ENCODE peak calls at places on chromosomes 5 and 9, in nine cellular contexts. One of them, this sample, is unnamed. For H3K4me1, the result is how much of the 10 kb centered on the place peaks cover.

GRCh38 chr5:127723571-127723970 is 20.4 kb downstream of the CCDC192 start:
- DNase-seq in breast epithelium: no peak
- DNase-seq in CD8-positive, alpha-beta memory T cell: no peak
- DNase-seq in H1: no peak
- DNase-seq in stomach: no peak
- DNase-seq in GM23338: no peak
- DNase-seq in body of pancreas: no peak
- DNase-seq in right lobe of liver: no peak
- DNase-seq in thyroid gland: peak
- DNase-seq in this sample: peak

GRCh38 chr9:7387844-7388243 is 411.7 kb downstream of the DMAC1 start:
- DNase-seq in right lobe of liver: no peak
- DNase-seq in GM23338: no peak
- DNase-seq in body of pancreas: no peak
- DNase-seq in thyroid gland: no peak
- DNase-seq in CD8-positive, alpha-beta memory T cell: no peak
- DNase-seq in breast epithelium: no peak
- DNase-seq in stomach: no peak
- DNase-seq in H1: no peak
- DNase-seq in this sample: no peak

GRCh38 chr9:15249042-15249818 is 57.8 kb downstream of the TTC39B start:
- DNase-seq in right lobe of liver: no peak
- DNase-seq in body of pancreas: no peak
- DNase-seq in thyroid gland: no peak
- DNase-seq in GM23338: peak
- DNase-seq in breast epithelium: no peak
- DNase-seq in stomach: no peak
- DNase-seq in H1: no peak
- DNase-seq in CD8-positive, alpha-beta memory T cell: no peak
- DNase-seq in this sample: no peak

GRCh38 chr9:111516061-111516465 is 8.9 kb upstream of the ZNF483 start:
- DNase-seq in right lobe of liver: no peak
- DNase-seq in stomach: no peak
- DNase-seq in H1: no peak
- DNase-seq in breast epithelium: no peak
- DNase-seq in CD8-positive, alpha-beta memory T cell: no peak
- DNase-seq in body of pancreas: no peak
- DNase-seq in GM23338: peak
- DNase-seq in thyroid gland: no peak
- DNase-seq in this sample: no peak

GRCh38 chr5:78526049-78526525 is 122.5 kb downstream of the LHFPL2 start:
- DNase-seq in thyroid gland: no peak
- DNase-seq in H1: no peak
- DNase-seq in stomach: no peak
- DNase-seq in body of pancreas: no peak
- DNase-seq in right lobe of liver: no peak
- DNase-seq in CD8-positive, alpha-beta memory T cell: no peak
- DNase-seq in GM23338: no peak
- DNase-seq in breast epithelium: no peak
- DNase-seq in this sample: no peak

GRCh38 chr5:59186623-59187022 is 603.7 kb downstream of the RAB3C start:
- DNase-seq in GM23338: no peak
- DNase-seq in stomach: no peak
- DNase-seq in breast epithelium: no peak
- DNase-seq in right lobe of liver: no peak
- DNase-seq in H1: no peak
- DNase-seq in thyroid gland: no peak
- DNase-seq in CD8-positive, alpha-beta memory T cell: no peak
- DNase-seq in body of pancreas: no peak
- DNase-seq in this sample: no peak

GRCh38 chr5:92468307-92468706 is 1085.2 kb upstream of the ARRDC3 start:
- DNase-seq in GM23338: no peak
- DNase-seq in thyroid gland: no peak
- DNase-seq in body of pancreas: no peak
- DNase-seq in stomach: no peak
- DNase-seq in H1: no peak
- DNase-seq in right lobe of liver: no peak
- DNase-seq in CD8-positive, alpha-beta memory T cell: no peak
- DNase-seq in breast epithelium: no peak
- DNase-seq in this sample: no peak

GRCh38 chr9:129291041-129291501 is 113.0 kb upstream of the IER5L start:
- DNase-seq in GM23338: no peak
- DNase-seq in stomach: no peak
- DNase-seq in CD8-positive, alpha-beta memory T cell: no peak
- DNase-seq in H1: no peak
- DNase-seq in body of pancreas: no peak
- DNase-seq in breast epithelium: peak
- DNase-seq in right lobe of liver: peak
- DNase-seq in thyroid gland: no peak
- DNase-seq in this sample: peak

GRCh38 chr9:18489861-18490260 is 15.9 kb downstream of the ADAMTSL1 start:
- DNase-seq in thyroid gland: no peak
- DNase-seq in H1: no peak
- DNase-seq in CD8-positive, alpha-beta memory T cell: no peak
- DNase-seq in breast epithelium: no peak
- DNase-seq in stomach: no peak
- DNase-seq in GM23338: no peak
- DNase-seq in body of pancreas: no peak
- DNase-seq in right lobe of liver: no peak
- DNase-seq in this sample: no peak

GRCh38 chr9:77543131-77543822 is 104.8 kb downstream of the GNA14 start:
- DNase-seq in GM23338: peak
- DNase-seq in body of pancreas: no peak
- DNase-seq in thyroid gland: no peak
- DNase-seq in stomach: no peak
- DNase-seq in breast epithelium: no peak
- DNase-seq in H1: no peak
- DNase-seq in CD8-positive, alpha-beta memory T cell: no peak
- DNase-seq in right lobe of liver: no peak
- DNase-seq in this sample: no peak

GRCh38 chr9:115847245-115847644 is 306.3 kb upstream of the PAPPA start:
- DNase-seq in H1: no peak
- DNase-seq in thyroid gland: no peak
- DNase-seq in body of pancreas: no peak
- DNase-seq in right lobe of liver: no peak
- DNase-seq in CD8-positive, alpha-beta memory T cell: no peak
- DNase-seq in breast epithelium: no peak
- DNase-seq in GM23338: no peak
- DNase-seq in stomach: no peak
- DNase-seq in this sample: no peak

GRCh38 chr9:20553750-20554149 is 68.5 kb downstream of the MLLT3 start:
- DNase-seq in right lobe of liver: no peak
- DNase-seq in GM23338: no peak
- DNase-seq in H1: no peak
- DNase-seq in breast epithelium: no peak
- DNase-seq in stomach: no peak
- DNase-seq in thyroid gland: no peak
- DNase-seq in body of pancreas: no peak
- DNase-seq in CD8-positive, alpha-beta memory T cell: no peak
- DNase-seq in this sample: no peak
- H3K4me1 ChIP-seq in right lobe of liver: under half
- H3K4me1 ChIP-seq in GM23338: under half
- H3K4me1 ChIP-seq in H1: under half
- H3K4me1 ChIP-seq in breast epithelium: under half
- H3K4me1 ChIP-seq in stomach: under half
- H3K4me1 ChIP-seq in thyroid gland: half or more
- H3K4me1 ChIP-seq in body of pancreas: under half
- H3K4me1 ChIP-seq in CD8-positive, alpha-beta memory T cell: under half
- H3K4me1 ChIP-seq in this sample: half or more

DNA sequence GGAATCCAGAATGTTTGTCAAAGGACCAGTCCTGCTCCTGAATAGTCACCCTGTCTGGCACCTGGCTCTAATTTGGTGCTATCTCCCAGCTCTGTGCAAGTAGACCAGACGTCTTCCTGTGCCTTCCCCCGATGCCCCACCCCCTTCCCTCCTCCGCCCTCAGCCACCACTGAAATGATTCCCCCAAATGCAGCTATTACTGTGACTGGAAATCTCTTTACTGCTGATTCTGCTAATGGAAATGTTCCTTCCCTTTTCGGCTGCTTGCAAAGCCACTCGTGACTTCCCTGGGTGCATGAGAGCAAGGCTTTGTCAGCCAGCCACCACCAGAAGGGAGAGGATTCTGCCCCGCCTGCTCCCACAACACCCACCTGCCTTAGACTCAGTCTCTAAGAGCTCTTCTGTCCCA is 11.4 kb downstream of the ASTN2 start:
- DNase-seq in GM23338: peak
- DNase-seq in breast epithelium: no peak
- DNase-seq in body of pancreas: no peak
- DNase-seq in stomach: no peak
- DNase-seq in thyroid gland: no peak
- DNase-seq in H1: no peak
- DNase-seq in CD8-positive, alpha-beta memory T cell: no peak
- DNase-seq in right lobe of liver: no peak
- DNase-seq in this sample: no peak
- H3K4me3 ChIP-seq in GM23338: peak
- H3K4me3 ChIP-seq in breast epithelium: no peak
- H3K4me3 ChIP-seq in body of pancreas: no peak
- H3K4me3 ChIP-seq in stomach: no peak
- H3K4me3 ChIP-seq in thyroid gland: no peak
- H3K4me3 ChIP-seq in H1: no peak
- H3K4me3 ChIP-seq in CD8-positive, alpha-beta memory T cell: no peak
- H3K4me3 ChIP-seq in right lobe of liver: no peak
- H3K4me3 ChIP-seq in this sample: no peak

GRCh38 chr9:83234541-83234940 is 171.6 kb upstream of the RASEF start:
- DNase-seq in H1: no peak
- DNase-seq in right lobe of liver: no peak
- DNase-seq in stomach: no peak
- DNase-seq in breast epithelium: no peak
- DNase-seq in thyroid gland: no peak
- DNase-seq in GM23338: no peak
- DNase-seq in body of pancreas: no peak
- DNase-seq in CD8-positive, alpha-beta memory T cell: no peak
- DNase-seq in this sample: no peak

GRCh38 chr9:83236029-83236696 is 173.2 kb upstream of the RASEF start:
- DNase-seq in stomach: no peak
- DNase-seq in thyroid gland: no peak
- DNase-seq in H1: no peak
- DNase-seq in right lobe of liver: no peak
- DNase-seq in CD8-positive, alpha-beta memory T cell: no peak
- DNase-seq in breast epithelium: no peak
- DNase-seq in GM23338: no peak
- DNase-seq in body of pancreas: no peak
- DNase-seq in this sample: no peak

GRCh38 chr9:83238871-83239624 is 176.1 kb upstream of the RASEF start:
- DNase-seq in thyroid gland: peak
- DNase-seq in breast epithelium: no peak
- DNase-seq in GM23338: no peak
- DNase-seq in body of pancreas: no peak
- DNase-seq in H1: no peak
- DNase-seq in right lobe of liver: no peak
- DNase-seq in CD8-positive, alpha-beta memory T cell: no peak
- DNase-seq in stomach: no peak
- DNase-seq in this sample: no peak

GRCh38 chr9:83233647-83234046 is 170.7 kb upstream of the RASEF start:
- DNase-seq in thyroid gland: no peak
- DNase-seq in breast epithelium: no peak
- DNase-seq in GM23338: no peak
- DNase-seq in right lobe of liver: no peak
- DNase-seq in H1: no peak
- DNase-seq in CD8-positive, alpha-beta memory T cell: no peak
- DNase-seq in body of pancreas: no peak
- DNase-seq in stomach: no peak
- DNase-seq in this sample: no peak

DNA sequence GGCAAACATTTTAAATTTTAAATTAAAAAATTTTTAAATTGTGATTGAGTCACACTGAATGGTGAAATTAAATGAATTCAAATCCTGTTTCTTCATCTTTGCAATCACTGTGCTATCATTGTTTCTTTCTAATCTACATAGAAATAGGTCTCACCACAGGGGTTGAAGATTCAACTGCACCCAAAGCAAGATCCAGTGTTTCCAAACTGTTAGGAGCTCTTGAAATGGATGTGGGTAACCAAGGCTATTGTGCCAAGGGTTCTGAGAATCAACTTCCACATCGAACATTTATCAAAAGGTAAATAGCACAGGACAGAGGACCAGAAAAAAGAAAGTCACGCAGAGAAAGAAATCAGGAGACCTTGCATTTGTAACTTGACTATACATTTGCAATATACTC is 172.6 kb upstream of the RASEF start:
- DNase-seq in H1: peak
- DNase-seq in breast epithelium: no peak
- DNase-seq in CD8-positive, alpha-beta memory T cell: no peak
- DNase-seq in right lobe of liver: no peak
- DNase-seq in thyroid gland: no peak
- DNase-seq in stomach: no peak
- DNase-seq in body of pancreas: no peak
- DNase-seq in GM23338: peak
- DNase-seq in this sample: no peak
- H3K4me1 ChIP-seq in H1: under half
- H3K4me1 ChIP-seq in breast epithelium: under half
- H3K4me1 ChIP-seq in CD8-positive, alpha-beta memory T cell: under half
- H3K4me1 ChIP-seq in right lobe of liver: under half
- H3K4me1 ChIP-seq in thyroid gland: under half
- H3K4me1 ChIP-seq in stomach: under half
- H3K4me1 ChIP-seq in body of pancreas: under half
- H3K4me1 ChIP-seq in GM23338: under half
- H3K4me1 ChIP-seq in this sample: under half

GRCh38 chr5:123778641-123779040 is 266.7 kb downstream of the CSNK1G3 start:
- DNase-seq in GM23338: no peak
- DNase-seq in H1: no peak
- DNase-seq in body of pancreas: no peak
- DNase-seq in stomach: no peak
- DNase-seq in right lobe of liver: no peak
- DNase-seq in CD8-positive, alpha-beta memory T cell: no peak
- DNase-seq in breast epithelium: no peak
- DNase-seq in thyroid gland: no peak
- DNase-seq in this sample: no peak
- H3K4me3 ChIP-seq in GM23338: no peak
- H3K4me3 ChIP-seq in H1: no peak
- H3K4me3 ChIP-seq in body of pancreas: no peak
- H3K4me3 ChIP-seq in stomach: no peak
- H3K4me3 ChIP-seq in right lobe of liver: no peak
- H3K4me3 ChIP-seq in CD8-positive, alpha-beta memory T cell: no peak
- H3K4me3 ChIP-seq in breast epithelium: no peak
- H3K4me3 ChIP-seq in thyroid gland: no peak
- H3K4me3 ChIP-seq in this sample: no peak

DNA sequence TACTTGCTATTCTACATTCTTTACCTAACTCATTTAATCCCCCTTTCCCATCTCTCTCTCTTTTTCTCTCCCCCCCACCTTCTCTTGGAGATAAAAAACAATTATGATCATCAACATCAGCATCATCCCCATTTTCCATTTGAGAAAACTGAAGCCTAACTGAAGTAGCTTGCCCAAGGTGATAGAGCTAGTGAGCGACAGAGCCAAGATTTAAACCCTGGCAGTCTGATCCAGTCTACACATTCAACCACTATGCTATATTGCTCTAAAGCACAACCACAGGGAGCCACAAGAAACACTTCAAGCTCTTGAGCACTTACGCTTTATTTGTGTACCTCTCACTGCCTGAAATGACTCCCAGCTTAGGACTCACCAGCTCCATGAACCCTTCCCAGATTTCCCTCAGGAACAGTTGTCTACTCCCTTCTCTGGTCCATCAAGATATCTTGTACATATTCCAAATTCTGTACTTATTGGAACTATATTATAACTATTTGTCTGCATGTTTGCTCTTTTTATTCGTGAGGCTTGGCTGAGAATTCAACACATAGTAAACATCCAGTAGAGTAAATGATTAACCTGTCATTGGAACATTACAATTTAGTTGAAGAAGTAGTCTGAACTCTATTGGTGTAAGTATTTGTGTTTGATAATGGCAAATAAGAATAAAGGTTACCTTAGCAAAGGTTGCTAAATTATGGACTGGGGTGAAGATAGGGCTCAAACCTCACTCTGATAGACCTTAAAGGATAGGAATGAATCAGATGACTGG is 164.8 kb downstream of the EFNA5 start:
- DNase-seq in H1: no peak
- DNase-seq in stomach: no peak
- DNase-seq in GM23338: no peak
- DNase-seq in right lobe of liver: no peak
- DNase-seq in breast epithelium: no peak
- DNase-seq in CD8-positive, alpha-beta memory T cell: no peak
- DNase-seq in thyroid gland: no peak
- DNase-seq in body of pancreas: no peak
- DNase-seq in this sample: no peak
- H3K4me1 ChIP-seq in H1: under half
- H3K4me1 ChIP-seq in stomach: under half
- H3K4me1 ChIP-seq in GM23338: under half
- H3K4me1 ChIP-seq in right lobe of liver: under half
- H3K4me1 ChIP-seq in breast epithelium: under half
- H3K4me1 ChIP-seq in CD8-positive, alpha-beta memory T cell: under half
- H3K4me1 ChIP-seq in thyroid gland: under half
- H3K4me1 ChIP-seq in body of pancreas: under half
- H3K4me1 ChIP-seq in this sample: under half